ENCODE peak calls at places on chromosome 4, in nine cellular contexts. Y is AG04450; V is astrocyte; E is K562; T is activated CD8-positive, alpha-beta T cell treated with anti-CD3 and anti-CD28 coated beads for 36 hours; J is cardiac fibroblast; W is tibial nerve; K is OCI-LY7; Z is foreskin fibroblast. M is an unnamed sample.

GRCh38 chr4:89142691-89143669 is 31.6 kb downstream of the TIGD2 start:
- DNase-seq in Y (no peak), V (no peak), E (no peak), T (no peak), J (no peak), W (no peak), K (no peak), Z (no peak), M (no peak)

GRCh38 chr4:2806392-2807355 is 13.8 kb downstream of the SH3BP2 start:
- DNase-seq in Y (no peak), V (no peak), E (no peak), T (no peak), J (no peak), W (peak), K (no peak), Z (peak), M (no peak)

GRCh38 chr4:140084426-140084825 is 69.6 kb downstream of the MAML3 start:
- DNase-seq in Y (no peak), V (no peak), E (no peak), T (no peak), J (no peak), W (no peak), K (no peak), Z (no peak), M (no peak)

GRCh38 chr4:183118585-183118984 is 19.5 kb downstream of the WWC2 start:
- DNase-seq in Y (peak), V (peak), E (no peak), T (no peak), J (peak), W (no peak), K (no peak), Z (peak), M (peak)

GRCh38 chr4:139666735-139667266 is 1.2 kb downstream of the MGST2 start:
- DNase-seq in Y (no peak), V (peak), E (peak), T (peak), J (peak), W (peak), K (peak), Z (no peak), M (peak)

GRCh38 chr4:37389967-37390580 is 145.5 kb downstream of the NWD2 start:
- DNase-seq in Y (no peak), V (peak), E (no peak), T (peak), J (peak), W (peak), K (peak), Z (no peak), M (peak)

GRCh38 chr4:74266081-74266480 is 42.2 kb upstream of the EPGN start:
- DNase-seq in Y (no peak), V (no peak), E (no peak), T (no peak), J (peak), W (no peak), K (no peak), Z (peak), M (peak)

GRCh38 chr4:93368968-93369367 is 459.6 kb upstream of the ATOH1 start:
- DNase-seq in Y (no peak), V (no peak), E (no peak), T (no peak), J (no peak), W (no peak), K (no peak), Z (no peak), M (no peak)

GRCh38 chr4:173218411-173219125 is 50.0 kb downstream of the GALNT7 start:
- DNase-seq in Y (peak), V (peak), E (peak), T (no peak), J (peak), W (no peak), K (no peak), Z (peak), M (peak)

GRCh38 chr4:133152801-133153526 is 3.9 kb downstream of the PCDH10 start:
- DNase-seq in Y (no peak), V (peak), E (no peak), T (no peak), J (no peak), W (no peak), K (no peak), Z (no peak), M (no peak)

GRCh38 chr4:111602848-111603247 is 542.4 kb upstream of the FAM241A start:
- DNase-seq in Y (no peak), V (peak), E (no peak), T (no peak), J (peak), W (no peak), K (no peak), Z (no peak), M (peak)
- TF ChIP-seq CTCF in Y (peak), V (no peak), E (no peak), T (no peak), J (peak), W (no peak), K (peak), Z (peak), M (peak)

GRCh38 chr4:111214371-111214770 is 591.5 kb upstream of the PITX2 start:
- DNase-seq in Y (no peak), V (no peak), E (no peak), T (no peak), J (no peak), W (no peak), K (no peak), Z (no peak), M (no peak)

GRCh38 chr4:111221371-111221770 is 598.5 kb upstream of the PITX2 start:
- DNase-seq in Y (no peak), V (no peak), E (no peak), T (no peak), J (no peak), W (no peak), K (no peak), Z (no peak), M (no peak)

GRCh38 chr4:111215755-111216154 is 592.9 kb upstream of the PITX2 start:
- DNase-seq in Y (no peak), V (no peak), E (no peak), T (no peak), J (no peak), W (no peak), K (no peak), Z (no peak), M (no peak)

GRCh38 chr4:111213520-111213919 is 590.6 kb upstream of the PITX2 start:
- DNase-seq in Y (no peak), V (no peak), E (no peak), T (no peak), J (no peak), W (no peak), K (no peak), Z (peak), M (no peak)

GRCh38 chr4:111216791-111217190 is 593.9 kb upstream of the PITX2 start:
- DNase-seq in Y (no peak), V (no peak), E (no peak), T (no peak), J (no peak), W (no peak), K (no peak), Z (no peak), M (no peak)
- TF ChIP-seq CTCF in Y (no peak), V (no peak), E (no peak), T (no peak), J (no peak), W (no peak), K (no peak), Z (no peak), M (no peak)

DNA sequence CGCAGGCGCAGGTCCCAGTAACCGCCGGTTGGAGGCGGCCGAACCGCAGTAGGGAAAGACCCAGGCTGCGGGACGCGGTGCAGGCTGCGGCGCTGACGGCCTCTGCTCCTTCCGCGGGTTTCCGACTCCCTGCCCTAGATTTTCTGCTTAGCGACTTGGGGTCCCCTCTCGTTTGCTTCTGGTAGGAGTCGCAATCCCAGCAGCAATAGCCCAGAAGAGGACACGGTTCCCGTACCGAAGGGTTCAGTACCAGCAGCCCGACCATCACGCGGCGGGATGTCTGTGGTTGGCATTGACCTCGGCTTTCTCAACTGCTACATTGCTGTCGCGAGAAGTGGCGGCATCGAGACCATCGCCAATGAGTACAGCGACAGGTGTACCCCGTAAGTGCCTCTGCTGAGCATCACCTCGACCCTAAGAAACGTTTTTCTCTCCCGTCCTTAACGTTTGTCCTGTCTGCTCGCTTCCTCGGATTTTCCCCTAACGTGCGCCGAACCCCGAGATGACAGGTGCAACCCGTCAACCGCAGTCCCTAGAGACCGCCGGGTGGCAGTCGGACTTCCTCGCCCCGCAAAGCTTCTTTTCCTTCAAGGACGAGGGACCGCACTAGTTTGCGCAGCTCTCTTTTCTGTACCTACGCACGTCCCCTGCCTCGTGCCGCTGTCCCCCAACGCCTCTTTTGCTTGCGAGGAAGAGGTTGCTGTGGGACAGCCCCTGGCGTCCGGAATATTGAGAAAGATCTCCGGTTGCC is at the start of gene HSPA4L:
- DNase-seq in Y (no peak), V (peak), E (no peak), T (peak), J (peak), W (peak), K (peak), Z (peak), M (peak)
- TF ChIP-seq CTCF in Y (peak), V (no peak), E (peak), T (no peak), J (peak), W (no peak), K (no peak), Z (no peak), M (peak)

DNA sequence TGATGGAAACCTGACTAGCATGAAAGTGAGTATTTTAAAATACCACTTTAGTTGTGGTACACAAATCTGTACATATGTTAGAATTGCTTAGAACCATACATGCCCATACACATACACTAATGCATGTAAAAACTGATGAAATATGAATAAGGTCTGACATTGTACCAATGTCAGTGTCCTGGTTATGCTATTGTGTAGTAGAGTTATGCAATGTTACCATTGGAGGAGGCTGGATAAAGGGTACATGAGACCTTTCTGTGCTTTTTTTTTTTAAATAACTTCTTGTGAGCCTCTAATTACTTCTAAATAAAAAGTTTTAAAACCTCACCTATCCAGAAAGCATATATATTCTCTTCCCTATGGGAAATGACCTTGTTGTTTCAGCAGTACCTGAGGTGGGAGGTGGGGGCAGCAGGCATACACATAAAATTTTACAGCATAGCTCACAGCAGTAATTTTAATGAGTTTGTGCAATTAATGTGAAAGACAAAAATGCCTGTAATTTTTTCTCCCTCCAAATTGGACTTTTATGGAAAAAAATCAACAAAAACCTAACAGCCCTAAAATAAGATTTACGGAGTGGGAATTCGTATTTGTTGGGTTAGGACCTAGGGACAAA is 97.6 kb downstream of the RAP1GDS1 start:
- DNase-seq in Y (no peak), V (no peak), E (no peak), T (no peak), J (no peak), W (no peak), K (no peak), Z (no peak), M (no peak)
- TF ChIP-seq CTCF in Y (no peak), V (no peak), E (no peak), T (no peak), J (no peak), W (no peak), K (no peak), Z (no peak), M (no peak)

GRCh38 chr4:154781126-154781982 is at the start of gene RBM46:
- DNase-seq in Y (no peak), V (no peak), E (no peak), T (no peak), J (no peak), W (no peak), K (no peak), Z (no peak), M (no peak)

GRCh38 chr4:154781983-154782293 is 866 bp downstream of the RBM46 start:
- DNase-seq in Y (no peak), V (no peak), E (no peak), T (no peak), J (no peak), W (no peak), K (no peak), Z (no peak), M (no peak)

DNA sequence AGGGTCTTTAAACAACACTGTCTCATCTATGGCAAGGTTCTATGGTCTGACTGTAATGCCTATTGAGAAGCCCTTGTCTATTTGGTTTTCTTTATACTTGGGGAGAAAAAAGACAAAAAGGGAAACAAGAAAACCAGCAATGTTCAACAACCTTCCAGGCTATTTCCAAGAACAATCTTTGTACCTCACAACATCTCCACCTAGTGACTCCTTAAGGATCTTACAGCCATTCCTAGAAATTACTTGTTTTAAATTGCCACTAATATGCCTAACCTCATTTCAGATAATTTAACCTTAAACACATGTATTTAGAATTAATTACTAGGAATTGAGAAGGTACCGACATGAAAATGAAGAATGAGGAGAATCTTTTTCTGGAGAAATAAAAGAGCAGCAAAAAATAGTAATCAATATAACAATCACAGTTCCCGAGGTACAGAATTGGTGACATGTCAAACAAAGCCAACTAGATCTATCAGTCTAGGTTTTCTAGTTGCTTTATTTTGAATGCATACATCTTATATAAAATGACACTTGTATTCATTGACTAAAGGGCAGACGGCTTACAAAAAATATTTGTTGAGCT is 1.6 kb upstream of the RBM46 start:
- DNase-seq in Y (peak), V (peak), E (no peak), T (no peak), J (peak), W (no peak), K (peak), Z (peak), M (peak)
- TF ChIP-seq CTCF in Y (peak), V (peak), E (peak), T (no peak), J (peak), W (peak), K (peak), Z (peak), M (peak)

DNA sequence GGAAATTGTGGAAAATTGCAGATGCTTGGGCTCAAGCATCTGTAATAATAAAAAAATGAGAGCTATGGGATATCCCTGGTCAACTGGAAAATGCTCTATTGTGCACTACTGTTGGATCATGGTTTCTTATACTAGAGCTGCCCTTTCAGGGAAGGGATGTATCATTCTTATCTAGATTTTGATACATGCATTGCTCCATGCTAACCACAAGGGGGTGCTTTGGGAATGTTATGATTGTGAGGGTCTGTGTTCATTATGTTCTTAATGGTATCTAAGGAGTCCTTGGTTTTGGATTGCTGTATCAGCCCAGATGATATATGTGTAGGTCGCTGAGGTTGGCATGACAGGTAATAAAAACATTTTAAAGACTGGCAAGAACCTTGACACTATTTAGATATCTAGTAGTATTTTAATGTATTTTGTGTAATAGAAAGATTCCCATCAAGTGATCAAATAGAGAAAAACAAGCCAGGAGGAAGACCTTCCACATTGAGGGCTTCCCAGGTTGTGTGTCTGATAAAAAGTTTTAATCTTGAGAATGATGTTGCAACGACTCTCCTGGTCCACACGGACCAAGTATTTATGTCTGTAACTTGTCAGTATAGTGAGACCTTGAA is 49.2 kb upstream of the TLR2 start:
- DNase-seq in Y (no peak), V (no peak), E (peak), T (no peak), J (peak), W (no peak), K (peak), Z (peak), M (peak)
- TF ChIP-seq CTCF in Y (peak), V (peak), E (peak), T (peak), J (peak), W (peak), K (peak), Z (peak), M (peak)

GRCh38 chr4:684611-685010 is 4.3 kb downstream of the SLC49A3 start:
- DNase-seq in Y (no peak), V (no peak), E (no peak), T (no peak), J (no peak), W (no peak), K (no peak), Z (no peak), M (no peak)

GRCh38 chr4:685681-686218 is 3.2 kb downstream of the SLC49A3 start:
- DNase-seq in Y (no peak), V (no peak), E (no peak), T (no peak), J (no peak), W (no peak), K (no peak), Z (no peak), M (no peak)

GRCh38 chr4:682490-683172 is 6.3 kb downstream of the SLC49A3 start:
- DNase-seq in Y (no peak), V (no peak), E (no peak), T (no peak), J (no peak), W (no peak), K (no peak), Z (no peak), M (no peak)

GRCh38 chr4:683247-683897 is 5.6 kb downstream of the SLC49A3 start:
- DNase-seq in Y (no peak), V (no peak), E (no peak), T (no peak), J (no peak), W (no peak), K (no peak), Z (no peak), M (no peak)

DNA sequence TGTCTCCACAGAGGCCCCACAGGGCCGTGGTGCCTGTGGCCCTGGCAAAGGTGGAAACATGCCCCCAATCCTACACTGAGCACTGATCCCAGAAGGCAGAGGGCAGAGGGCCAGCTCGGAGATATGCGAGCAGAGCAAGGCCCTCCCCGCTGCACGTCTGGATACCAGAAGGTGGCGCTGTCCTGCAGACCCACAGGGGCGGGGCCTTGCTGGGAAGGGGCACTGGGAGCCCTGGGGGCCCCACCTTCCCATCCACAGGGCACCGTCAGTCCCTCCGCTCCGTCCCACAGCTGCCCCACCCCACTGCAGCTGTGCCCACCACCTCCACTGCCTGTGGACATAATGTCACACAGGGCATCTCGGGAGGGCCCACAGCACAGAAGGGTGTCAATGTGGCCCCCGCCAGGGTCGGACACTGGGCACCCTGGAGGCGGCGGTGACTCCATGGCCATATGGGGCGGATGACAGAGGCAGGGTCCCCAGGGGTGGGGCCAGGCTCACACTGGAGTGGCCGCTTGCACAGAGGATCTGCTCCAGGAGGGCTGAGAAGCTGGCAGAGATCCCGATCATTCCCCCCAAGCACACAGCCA is 4.9 kb downstream of the SLC49A3 start:
- DNase-seq in Y (no peak), V (peak), E (peak), T (peak), J (peak), W (peak), K (peak), Z (peak), M (peak)
- TF ChIP-seq CTCF in Y (peak), V (peak), E (peak), T (peak), J (peak), W (peak), K (peak), Z (peak), M (peak)

GRCh38 chr4:147863111-147863747 is 131.3 kb downstream of the ARHGAP10 start:
- DNase-seq in Y (no peak), V (no peak), E (no peak), T (no peak), J (peak), W (no peak), K (no peak), Z (no peak), M (no peak)
- TF ChIP-seq CTCF in Y (peak), V (no peak), E (no peak), T (no peak), J (peak), W (no peak), K (no peak), Z (no peak), M (no peak)

GRCh38 chr4:83034630-83035494 is at the start of gene COPS4:
- DNase-seq in Y (peak), V (peak), E (peak), T (peak), J (peak), W (peak), K (peak), Z (peak), M (peak)
- TF ChIP-seq CTCF in Y (peak), V (no peak), E (no peak), T (no peak), J (peak), W (peak), K (peak), Z (peak), M (no peak)

GRCh38 chr4:20301161-20301560 is 49.5 kb downstream of the SLIT2 start:
- DNase-seq in Y (no peak), V (no peak), E (no peak), T (no peak), J (peak), W (no peak), K (no peak), Z (no peak), M (no peak)

GRCh38 chr4:20311863-20312262 is 60.2 kb downstream of the SLIT2 start:
- DNase-seq in Y (peak), V (peak), E (no peak), T (no peak), J (no peak), W (no peak), K (no peak), Z (no peak), M (no peak)

GRCh38 chr4:20305976-20306375 is 54.3 kb downstream of the SLIT2 start:
- DNase-seq in Y (peak), V (no peak), E (no peak), T (no peak), J (peak), W (no peak), K (no peak), Z (no peak), M (peak)
- TF ChIP-seq CTCF in Y (peak), V (no peak), E (no peak), T (no peak), J (peak), W (peak), K (peak), Z (peak), M (no peak)